ENCODE peak calls at places on chromosome 6, in four cellular contexts. K is A549, F is HCT116, Q is H1. U is an unnamed sample.

GRCh38 chr6:47156196-47156595 is 114.1 kb upstream of the ADGRF1 start:
- DNase-seq in K (no peak), Q (no peak), F (no peak), U (no peak)

GRCh38 chr6:112258636-112259336 is 4.4 kb upstream of the LAMA4 start:
- DNase-seq in K (no peak), F (no peak), Q (no peak), U (no peak)

GRCh38 chr6:152277826-152278247 is 359.3 kb downstream of the SYNE1 start:
- DNase-seq in K (no peak), F (no peak), Q (no peak), U (no peak)

GRCh38 chr6:122005661-122006060 is 393.8 kb upstream of the HSF2 start:
- DNase-seq in K (no peak), Q (no peak), F (no peak), U (no peak)

GRCh38 chr6:117992856-117993255 is 85.8 kb downstream of the SLC35F1 start:
- DNase-seq in F (no peak), Q (no peak), K (no peak), U (no peak)

GRCh38 chr6:138499303-138499991 is at the start of gene NHSL1:
- DNase-seq in F (no peak), Q (no peak), K (no peak), U (no peak)

GRCh38 chr6:46320505-46320904 is 149.7 kb upstream of the ENPP5 start:
- DNase-seq in K (no peak), Q (no peak), F (no peak), U (no peak)

GRCh38 chr6:43733471-43734293 is 36.3 kb upstream of the VEGFA start:
- DNase-seq in K (no peak), Q (no peak), F (no peak), U (no peak)

GRCh38 chr6:166411271-166411670 is 28.5 kb upstream of the MPC1 start:
- DNase-seq in Q (no peak), K (no peak), F (no peak), U (no peak)

GRCh38 chr6:110652520-110652919 is 162.7 kb downstream of the CDK19 start:
- DNase-seq in Q (no peak), F (no peak), K (no peak), U (no peak)

GRCh38 chr6:42451146-42451594 is 556 bp downstream of the TRERF1 start:
- DNase-seq in K (no peak), Q (no peak), F (no peak), U (no peak)

GRCh38 chr6:73710948-73711347 is 14.9 kb downstream of the CD109 start:
- DNase-seq in F (no peak), Q (no peak), K (no peak), U (no peak)

GRCh38 chr6:39892490-39893129 is 41.7 kb downstream of the MOCS1 start:
- DNase-seq in K (peak), Q (peak), F (peak), U (peak)

GRCh38 chr6:35181933-35182612 is 31.7 kb upstream of the SCUBE3 start:
- DNase-seq in K (peak), Q (no peak), F (peak), U (peak)

GRCh38 chr6:142275146-142276006 is 26.4 kb upstream of the ADGRG6 start:
- DNase-seq in F (no peak), Q (no peak), K (peak), U (no peak)

GRCh38 chr6:62362097-62362496 is 76.1 kb upstream of the KHDRBS2 start:
- DNase-seq in K (no peak), F (no peak), Q (no peak), U (no peak)

GRCh38 chr6:163651910-163652309 is 237.4 kb downstream of the QKI start:
- DNase-seq in K (no peak), Q (no peak), F (no peak), U (no peak)

GRCh38 chr6:18081025-18081668 is 41.3 kb downstream of the NHLRC1 start:
- DNase-seq in K (peak), Q (no peak), F (no peak), U (no peak)

GRCh38 chr6:17725083-17725482 is 18.4 kb upstream of the NUP153 start:
- DNase-seq in F (no peak), Q (peak), K (no peak), U (peak)

GRCh38 chr6:82570083-82570482 is 206.5 kb downstream of the TPBG start:
- DNase-seq in F (no peak), Q (no peak), K (no peak), U (no peak)
- TF ChIP-seq MAX in F (no peak), Q (no peak), K (no peak), U (no peak)

DNA sequence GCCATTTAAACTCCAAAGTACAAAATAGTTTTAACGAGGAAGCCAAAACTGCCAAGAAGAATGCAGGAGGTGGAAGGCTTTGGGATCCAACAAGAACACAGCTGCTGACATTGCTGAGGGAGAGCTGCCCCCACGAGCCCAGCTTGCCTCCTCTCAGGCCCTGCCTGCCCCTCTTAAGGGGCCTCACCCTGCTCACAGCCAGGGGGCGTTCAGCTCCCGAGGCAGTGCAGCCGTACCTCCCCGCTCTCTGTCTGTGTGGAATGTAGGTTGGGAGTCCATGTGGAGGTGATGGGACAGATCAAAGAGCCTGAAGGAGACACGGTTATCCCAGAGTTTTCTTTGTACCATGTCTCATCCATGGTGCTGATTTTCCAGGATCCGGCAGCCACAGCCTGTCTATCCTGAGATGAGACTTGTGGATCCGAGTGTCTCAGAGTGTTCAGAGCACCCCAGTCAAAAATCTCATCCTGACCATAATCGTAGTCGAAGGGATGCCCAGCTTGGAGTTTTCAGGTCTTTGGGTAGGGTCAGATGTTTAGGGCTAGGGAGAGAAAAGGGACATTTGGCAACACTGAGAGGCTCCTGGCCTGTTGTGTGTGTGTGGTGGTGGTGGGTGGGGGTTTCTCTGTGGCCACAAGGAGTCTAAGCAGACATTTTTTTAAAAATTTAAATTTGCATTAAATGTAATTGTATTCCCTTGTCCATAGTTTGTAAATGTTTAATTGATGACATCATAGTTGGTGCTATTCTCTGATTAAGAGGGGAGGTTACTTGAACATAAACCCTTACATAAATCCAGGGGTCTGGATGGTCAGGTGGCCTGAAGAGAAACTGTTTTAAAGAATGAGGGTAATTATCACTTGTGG is 111.4 kb upstream of the CLDN20 start:
- DNase-seq in K (no peak), Q (peak), F (no peak), U (peak)
- TF ChIP-seq MAX in K (no peak), Q (peak), F (no peak), U (no peak)

GRCh38 chr6:32131439-32131948 is 1.4 kb upstream of the FKBPL start:
- DNase-seq in F (no peak), K (no peak), Q (no peak), U (no peak)

GRCh38 chr6:32129297-32130088 is 595 bp downstream of the FKBPL start:
- DNase-seq in Q (no peak), K (no peak), F (no peak), U (no peak)

GRCh38 chr6:32137454-32137853 is 7.4 kb upstream of the FKBPL start:
- DNase-seq in K (no peak), Q (no peak), F (no peak), U (no peak)

GRCh38 chr6:32132110-32132509 is 2.0 kb upstream of the FKBPL start:
- DNase-seq in Q (no peak), K (no peak), F (no peak), U (no peak)

GRCh38 chr6:32133786-32134185 is 3.7 kb upstream of the FKBPL start:
- DNase-seq in K (no peak), F (no peak), Q (no peak), U (no peak)
- TF ChIP-seq MAX in K (no peak), F (no peak), Q (no peak), U (no peak)

DNA sequence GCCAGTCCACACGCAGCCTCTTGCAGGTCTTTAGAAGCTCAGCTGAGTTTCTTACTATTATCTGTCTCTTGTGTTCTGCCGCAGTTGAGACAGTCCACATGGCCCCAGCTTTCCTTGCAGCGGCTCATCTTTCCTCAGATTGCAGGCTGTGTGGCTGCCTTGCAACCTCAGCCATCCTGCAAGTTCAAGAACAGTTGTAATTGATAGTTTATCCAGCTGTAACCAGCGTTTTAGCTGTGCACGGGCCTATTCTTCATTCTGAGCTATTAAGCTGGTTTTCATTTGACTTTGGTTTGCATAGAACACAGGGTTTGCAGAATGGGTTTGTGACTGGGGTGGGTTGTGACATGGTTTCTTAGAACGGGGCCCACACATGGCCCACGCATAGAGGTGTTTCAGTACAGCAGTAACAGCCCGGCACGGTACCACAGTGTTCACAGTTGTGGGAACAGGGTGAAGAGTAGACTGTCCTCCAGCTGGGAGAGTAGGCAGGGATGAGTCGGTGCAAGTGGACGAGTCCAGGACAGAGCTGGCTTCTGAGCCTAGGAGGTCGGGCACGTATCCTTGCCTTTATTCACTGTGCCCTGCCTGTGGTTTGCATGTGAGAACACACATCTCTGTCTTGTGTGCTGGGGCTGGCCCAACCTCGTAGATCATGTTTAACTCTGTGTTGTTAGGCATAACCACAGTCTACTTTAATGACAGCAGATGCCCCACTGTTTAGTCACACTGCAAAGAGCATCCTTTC is 89.3 kb downstream of the RPP40 start:
- DNase-seq in F (no peak), K (no peak), Q (no peak), U (no peak)
- TF ChIP-seq MAX in F (no peak), K (no peak), Q (no peak), U (no peak)

GRCh38 chr6:33546766-33547165 is 33.3 kb downstream of the BAK1 start:
- DNase-seq in K (no peak), F (no peak), Q (no peak), U (no peak)

GRCh38 chr6:33540768-33541167 is 39.3 kb downstream of the BAK1 start:
- DNase-seq in Q (no peak), K (no peak), F (no peak), U (no peak)

GRCh38 chr6:33547499-33547898 is 32.6 kb downstream of the BAK1 start:
- DNase-seq in Q (no peak), F (no peak), K (no peak), U (no peak)

GRCh38 chr6:33543116-33543515 is 37.0 kb downstream of the BAK1 start:
- DNase-seq in F (no peak), K (no peak), Q (no peak), U (peak)
- TF ChIP-seq MAX in F (no peak), K (no peak), Q (no peak), U (no peak)

GRCh38 chr6:170393033-170393432 is 86.5 kb downstream of the FAM120B start:
- DNase-seq in K (no peak), F (no peak), Q (no peak), U (no peak)

GRCh38 chr6:170394980-170395379 is 88.4 kb downstream of the FAM120B start:
- DNase-seq in F (no peak), Q (no peak), K (no peak), U (no peak)

GRCh38 chr6:170388113-170388512 is 81.6 kb downstream of the FAM120B start:
- DNase-seq in K (no peak), F (no peak), Q (no peak), U (no peak)

DNA sequence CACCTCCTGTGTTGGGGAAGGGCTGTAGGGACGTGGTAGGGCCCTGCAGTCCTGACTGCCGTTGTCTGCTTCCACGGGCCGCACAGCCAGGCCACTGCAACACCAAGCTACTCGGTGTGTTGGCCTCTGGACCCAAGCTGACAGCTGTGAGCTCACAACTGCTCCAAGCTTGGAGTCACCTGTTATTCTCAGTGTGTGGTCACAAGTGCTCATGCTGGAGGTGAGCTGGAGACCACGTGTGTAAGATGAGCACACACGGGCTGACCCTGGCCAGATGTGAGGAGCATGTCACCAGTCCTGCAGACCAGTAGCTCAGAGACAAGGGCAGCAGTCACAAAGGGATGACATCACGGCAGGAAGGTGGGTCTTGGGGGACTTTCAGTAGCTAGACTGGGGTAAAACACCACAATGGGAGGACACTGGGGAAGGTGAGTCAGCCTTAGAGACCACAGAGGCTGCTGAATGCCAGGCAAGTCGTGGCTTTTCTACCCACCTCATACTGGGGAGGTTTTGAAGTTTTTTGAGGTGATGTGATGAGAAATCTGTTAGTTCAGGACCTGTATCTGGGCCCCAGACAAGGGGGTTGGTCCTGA is 87.3 kb downstream of the FAM120B start:
- DNase-seq in F (no peak), K (no peak), Q (no peak), U (no peak)
- TF ChIP-seq MAX in F (no peak), K (no peak), Q (no peak), U (no peak)

DNA sequence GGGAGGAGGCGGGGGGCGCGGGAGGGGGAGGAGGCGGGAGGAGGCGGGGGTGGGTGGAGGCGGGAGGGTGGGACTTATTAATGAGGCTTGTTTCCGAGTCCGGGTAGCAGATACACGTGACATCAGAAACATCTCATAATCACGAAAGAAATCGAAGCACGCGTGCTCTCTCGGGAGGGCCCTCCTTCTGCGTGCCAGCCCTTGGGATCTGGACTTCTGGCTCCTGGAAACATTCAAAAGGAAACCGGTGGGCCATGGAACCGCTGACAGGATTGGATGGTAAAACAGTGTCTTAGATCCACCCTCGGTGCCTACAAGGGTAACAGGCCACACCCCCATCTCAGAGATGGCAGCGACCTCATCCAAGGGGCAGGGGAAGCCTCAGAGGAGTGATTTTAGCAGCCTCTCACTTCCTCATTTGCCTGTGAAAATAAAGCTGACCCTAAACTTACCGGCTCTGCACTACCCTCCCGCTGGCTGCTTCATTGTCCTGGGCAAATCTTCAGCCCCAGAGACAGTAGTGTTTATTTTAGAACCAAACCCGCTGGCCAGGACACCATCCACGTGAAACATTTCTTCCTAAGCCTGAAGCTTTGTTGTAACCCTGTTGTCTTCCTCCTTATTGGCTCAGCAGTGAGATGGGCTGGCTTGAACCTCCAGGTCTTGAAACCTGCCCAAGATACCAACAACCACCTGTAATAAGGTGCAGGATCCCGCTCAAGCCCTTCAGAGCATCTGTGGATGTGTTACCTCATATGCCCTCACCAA is 97.5 kb downstream of the PSMG4 start:
- DNase-seq in F (peak), K (peak), Q (peak), U (peak)
- TF ChIP-seq MAX in F (no peak), K (peak), Q (no peak), U (peak)

U was measured in NB4.